ENCODE peak calls at places on chromosome 18, in seven cellular contexts. D is endodermal cell, Z is SJSA1, C is body of pancreas, L is lower lobe of right lung, Q is GM23248, G is kidney. A is an unnamed sample.

GRCh38 chr18:23495723-23496440 is 7.4 kb upstream of the RMC1 start:
- DNase-seq in L (no peak), D (no peak), Q (no peak), G (no peak), Z (no peak), C (no peak), A (peak; percentile 46)

GRCh38 chr18:46398625-46399024 is 258.4 kb downstream of the LOXHD1 start:
- DNase-seq in C (no peak), Q (peak; percentile 19), G (no peak), Z (no peak), D (no peak), L (no peak), A (no peak)

GRCh38 chr18:35205199-35205712 is 35.6 kb upstream of the ZNF397 start:
- DNase-seq in L (no peak), G (no peak), Z (no peak), Q (no peak), D (no peak), C (no peak), A (no peak)

GRCh38 chr18:78999939-79000338 is 20.3 kb downstream of the SALL3 start:
- DNase-seq in G (no peak), C (peak; percentile 11), L (no peak), Z (no peak), D (no peak), Q (no peak), A (peak; percentile 3)

GRCh38 chr18:36460854-36461253 is 163.3 kb downstream of the FHOD3 start:
- DNase-seq in Z (no peak), C (no peak), G (peak; percentile 59), Q (no peak), D (peak; percentile 72), L (no peak), A (no peak)

GRCh38 chr18:27712066-27712465 is 464.9 kb downstream of the CDH2 start:
- DNase-seq in G (no peak), C (no peak), L (no peak), D (no peak), Z (no peak), Q (no peak), A (no peak)

GRCh38 chr18:79395308-79395640 is 456 bp upstream of the NFATC1 start:
- DNase-seq in D (no peak), C (no peak), G (no peak), Z (no peak), Q (no peak), L (peak; percentile 37), A (no peak)

GRCh38 chr18:11799066-11799465 is 52.1 kb upstream of the CHMP1B start:
- DNase-seq in C (no peak), Z (no peak), D (no peak), G (no peak), Q (no peak), L (no peak), A (no peak)

GRCh38 chr18:69328086-69328485 is 72.6 kb upstream of the DOK6 start:
- DNase-seq in Q (no peak), G (no peak), L (no peak), Z (no peak), D (no peak), C (no peak), A (no peak)

GRCh38 chr18:58996131-58996632 is 131.5 kb downstream of the ZNF532 start:
- DNase-seq in G (no peak), Q (peak; percentile 46), D (no peak), L (no peak), C (no peak), Z (no peak), A (no peak)

DNA sequence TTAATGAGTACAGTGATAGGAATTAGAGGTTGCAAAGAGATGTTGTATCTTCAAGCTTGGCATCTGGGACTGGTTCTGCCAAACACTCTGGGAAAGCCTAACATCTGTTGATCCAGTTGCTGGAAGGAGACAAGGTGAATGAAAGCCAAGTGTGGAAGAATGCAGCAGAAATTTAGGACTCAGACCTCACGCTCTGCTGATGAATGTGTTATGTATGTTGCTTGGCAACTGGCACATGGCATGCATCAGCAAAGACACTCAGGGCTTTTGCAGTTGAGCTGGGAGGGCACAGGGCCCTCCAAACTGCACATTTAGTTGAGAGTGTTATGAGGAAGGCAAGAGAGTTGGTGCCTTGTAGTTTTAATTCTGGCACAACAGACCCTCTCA is 105.5 kb downstream of the COLEC12 start:
- DNase-seq in Z (peak; percentile 78), L (no peak), G (no peak), Q (peak; percentile 98), C (peak; percentile 63), D (no peak), A (no peak)
- H3K27ac ChIP-seq in Z (peak overlapping the region; percentile 96), L (peak overlapping the region; percentile 34), G (no peak overlapping the region), Q (peak overlapping the region; percentile 100), C (peak overlapping the region; percentile 70), D (peak overlapping the region; percentile 85), A (no peak overlapping the region)

GRCh38 chr18:75161629-75162028 is 47.3 kb downstream of the PTGR3 start:
- DNase-seq in D (peak; percentile 51), L (no peak), Z (peak; percentile 79), C (peak; percentile 19), G (no peak), Q (no peak), A (peak; percentile 91)
- H3K4me3 ChIP-seq in D (no peak overlapping the region), L (peak overlapping the region; percentile 53), Z (peak overlapping the region; percentile 39), C (no peak overlapping the region), G (peak overlapping the region; percentile 49), Q (no peak overlapping the region), A (no peak overlapping the region)

GRCh38 chr18:48602759-48603390 is 64.0 kb downstream of the CTIF start:
- DNase-seq in D (no peak), Z (no peak), C (no peak), Q (no peak), L (no peak), G (peak; percentile 4), A (no peak)

GRCh38 chr18:48607049-48607984 is 68.5 kb downstream of the CTIF start:
- DNase-seq in L (no peak), Q (peak; percentile 87), Z (peak; percentile 88), D (no peak), C (peak; percentile 35), G (peak; percentile 75), A (no peak)

GRCh38 chr18:48609114-48609513 is 70.3 kb downstream of the CTIF start:
- DNase-seq in Q (no peak), G (peak; percentile 1), D (no peak), C (no peak), L (no peak), Z (no peak), A (no peak)

GRCh38 chr18:48608581-48608980 is 69.8 kb downstream of the CTIF start:
- DNase-seq in C (no peak), Z (no peak), Q (no peak), D (no peak), L (no peak), G (peak; percentile 17), A (no peak)

DNA sequence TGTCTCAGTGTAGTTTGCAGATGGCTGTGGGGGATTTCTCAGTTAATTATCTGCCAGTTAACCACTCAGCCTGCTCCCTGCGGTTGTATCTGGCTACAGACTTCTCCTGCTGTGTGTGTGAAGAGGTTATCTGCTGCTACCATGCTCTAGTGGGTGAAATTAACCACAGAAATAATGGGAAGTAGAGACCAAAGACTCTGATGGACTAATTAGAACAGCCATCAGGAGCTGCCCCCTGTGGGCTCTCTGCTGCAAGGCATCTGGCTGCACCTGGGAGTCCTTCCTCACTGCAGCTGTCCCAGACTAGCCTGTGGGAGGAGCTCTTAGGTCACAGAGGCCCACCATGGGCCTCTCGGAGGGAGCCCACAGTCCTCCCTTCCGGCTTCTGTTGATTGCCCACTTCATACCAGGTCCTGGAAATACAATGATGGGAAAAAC is 66.6 kb downstream of the CTIF start:
- DNase-seq in G (peak; percentile 31), L (no peak), Z (no peak), Q (no peak), D (peak; percentile 95), C (no peak), A (no peak)
- H3K4me1 ChIP-seq in G (peaks cover 6% of the 10 kb centered on the region), L (peaks cover 7% of the 10 kb centered on the region), Z (peaks cover 31% of the 10 kb centered on the region), Q (peaks cover 32% of the 10 kb centered on the region), D (peaks cover 16% of the 10 kb centered on the region), C (peaks cover under 1% of the 10 kb centered on the region), A (no peaks in the 10 kb centered on the region)

GRCh38 chr18:55252053-55252675 is 292.9 kb upstream of the CCDC68 start:
- DNase-seq in Z (no peak), L (no peak), C (no peak), G (no peak), D (no peak), Q (peak; percentile 37), A (peak; percentile 55)

GRCh38 chr18:55250729-55251128 is 291.5 kb upstream of the CCDC68 start:
- DNase-seq in C (no peak), D (no peak), L (no peak), Q (peak; percentile 85), Z (no peak), G (no peak), A (no peak)

GRCh38 chr18:55249572-55249971 is 290.3 kb upstream of the CCDC68 start:
- DNase-seq in C (no peak), Q (no peak), G (no peak), Z (no peak), D (no peak), L (no peak), A (no peak)

GRCh38 chr18:55252946-55253345 is 293.7 kb upstream of the CCDC68 start:
- DNase-seq in G (no peak), D (no peak), Z (no peak), L (no peak), C (no peak), Q (no peak), A (no peak)

DNA sequence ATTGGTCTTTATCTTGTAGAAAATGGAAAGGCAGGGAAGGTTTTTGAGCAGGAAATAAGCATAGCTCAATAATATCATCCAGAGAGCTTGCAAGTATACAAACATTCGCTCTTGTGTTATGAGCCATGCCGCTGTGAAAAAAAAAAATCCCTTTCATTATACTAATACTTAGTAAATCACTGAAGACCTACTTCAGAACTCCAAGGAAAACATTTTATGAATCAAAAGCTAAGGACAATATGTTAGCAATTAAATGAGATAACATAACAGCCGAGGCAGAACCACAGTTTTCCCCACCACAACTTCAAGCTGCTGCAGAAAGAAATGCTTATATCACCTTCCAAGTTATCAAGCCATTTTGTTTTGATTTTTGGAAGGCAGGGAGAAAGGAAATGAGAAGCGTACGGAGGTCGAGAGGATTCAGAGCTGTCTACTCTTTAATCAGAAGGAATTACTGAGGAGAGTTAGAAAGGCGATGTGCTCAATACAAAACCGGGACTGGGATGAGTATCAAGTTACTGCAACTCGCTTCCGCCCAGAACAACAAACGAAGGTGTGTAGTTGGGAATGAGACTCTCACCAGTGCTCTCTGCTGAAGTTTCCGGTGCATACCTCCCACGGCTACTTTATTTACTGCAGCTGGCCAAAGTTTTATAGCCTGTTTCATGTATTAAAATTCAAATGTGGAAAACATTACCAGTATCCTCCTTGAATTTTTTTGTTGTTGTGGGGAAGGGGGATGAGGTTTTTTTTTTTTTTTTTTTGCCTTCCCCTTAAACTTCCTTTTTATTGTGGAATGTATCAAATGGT is 292.1 kb upstream of the CCDC68 start:
- DNase-seq in L (no peak), G (no peak), D (no peak), Q (peak; percentile 77), C (no peak), Z (no peak), A (peak; percentile 28)
- H3K27ac ChIP-seq in L (peak overlapping the region; percentile 19), G (no peak overlapping the region), D (no peak overlapping the region), Q (peak overlapping the region; percentile 67), C (no peak overlapping the region), Z (peak overlapping the region; percentile 39), A (no peak overlapping the region)

GRCh38 chr18:55997156-55997561 is 409.2 kb upstream of the TCF4 start:
- DNase-seq in D (no peak), L (no peak), Q (peak; percentile 15), Z (peak; percentile 46), G (no peak), C (no peak), A (no peak)
- H3K4me3 ChIP-seq in D (no peak overlapping the region), L (no peak overlapping the region), Q (no peak overlapping the region), Z (no peak overlapping the region), G (no peak overlapping the region), C (no peak overlapping the region), A (no peak overlapping the region)